ENCODE peak calls at places on chromosomes 2 and 18, in eight cellular contexts. A, L, C, G, U, Z, J and F are unnamed samples.

GRCh38 chr2:111668274-111668616 is 215.7 kb downstream of the ANAPC1 start:
- DNase-seq in L (no peak), J (no peak), Z (no peak), U (no peak), A (no peak), G (no peak), C (no peak), F (no peak)

GRCh38 chr2:8609357-8609804 is 72.5 kb upstream of the ID2 start:
- DNase-seq in G (no peak), U (no peak), L (no peak), A (no peak), Z (peak), C (no peak), J (no peak), F (no peak)

GRCh38 chr2:41329075-41329474 is 718.7 kb upstream of the PKDCC start:
- DNase-seq in L (no peak), A (no peak), C (no peak), G (no peak), Z (no peak), J (no peak), U (no peak), F (no peak)

GRCh38 chr2:173997269-173997668 is 32.1 kb upstream of the SP3 start:
- DNase-seq in G (no peak), Z (no peak), C (no peak), L (no peak), J (peak), U (no peak), A (peak), F (no peak)

GRCh38 chr18:70005580-70005979 is 57.9 kb upstream of the CD226 start:
- DNase-seq in C (no peak), U (no peak), L (no peak), A (no peak), G (no peak), J (no peak), Z (peak), F (no peak)

GRCh38 chr2:238879621-238880377 is 31.9 kb downstream of the TWIST2 start:
- DNase-seq in U (no peak), A (no peak), G (no peak), J (no peak), L (no peak), Z (no peak), C (no peak), F (no peak)

GRCh38 chr2:228048838-228049490 is 132.5 kb downstream of the SPHKAP start:
- DNase-seq in L (peak), Z (peak), G (peak), J (peak), C (peak), U (peak), A (no peak), F (no peak)

GRCh38 chr18:45423664-45424063 is 191.6 kb upstream of the SLC14A2 start:
- DNase-seq in U (no peak), Z (no peak), L (no peak), A (no peak), G (no peak), J (no peak), C (no peak), F (no peak)

GRCh38 chr2:149538138-149538833 is 49.3 kb downstream of the MMADHC start:
- DNase-seq in U (peak), G (no peak), Z (no peak), J (no peak), L (no peak), C (no peak), A (no peak), F (no peak)

GRCh38 chr2:16664052-16664731 is 1.4 kb downstream of the CYRIA start:
- DNase-seq in G (no peak), A (peak), Z (peak), L (no peak), J (peak), U (peak), C (peak), F (no peak)

GRCh38 chr2:30235859-30236535 is 4.7 kb downstream of the LBH start:
- DNase-seq in A (no peak), U (no peak), Z (no peak), L (no peak), G (no peak), C (no peak), J (no peak), F (no peak)

GRCh38 chr2:29766191-29766590 is 155.2 kb downstream of the ALK start:
- DNase-seq in J (no peak), U (peak), A (no peak), L (no peak), Z (no peak), G (peak), C (no peak), F (no peak)

GRCh38 chr2:60958800-60959199 is 58.7 kb upstream of the PEX13 start:
- DNase-seq in J (no peak), A (no peak), C (no peak), L (no peak), Z (peak), G (peak), U (peak), F (no peak)

GRCh38 chr18:46224181-46224775 is 120.1 kb downstream of the HAUS1 start:
- DNase-seq in G (no peak), J (no peak), Z (no peak), A (no peak), U (no peak), C (no peak), L (no peak), F (no peak)

GRCh38 chr18:12231986-12232385 is 22.2 kb upstream of the CIDEA start:
- DNase-seq in J (no peak), C (no peak), U (no peak), L (no peak), A (no peak), Z (no peak), G (no peak), F (no peak)

GRCh38 chr2:42300527-42300926 is 60.5 kb downstream of the COX7A2L start:
- DNase-seq in U (no peak), G (no peak), J (no peak), C (no peak), L (no peak), Z (no peak), A (no peak), F (no peak)

GRCh38 chr2:159608723-159609308 is 7.5 kb downstream of the BAZ2B start:
- DNase-seq in U (no peak), Z (no peak), G (no peak), L (no peak), J (no peak), A (no peak), C (no peak), F (no peak)

GRCh38 chr2:149611100-149611820 is 23.7 kb upstream of the MMADHC start:
- DNase-seq in C (no peak), J (no peak), U (no peak), G (no peak), A (no peak), Z (peak), L (no peak), F (no peak)

GRCh38 chr18:55672574-55673361 is 84.8 kb upstream of the TCF4 start:
- DNase-seq in A (no peak), C (no peak), Z (no peak), U (no peak), L (no peak), G (no peak), J (no peak), F (no peak)

GRCh38 chr2:225041871-225042799 is at the start of gene DOCK10:
- DNase-seq in C (peak), U (peak), Z (peak), A (peak), J (peak), L (no peak), G (no peak), F (peak)

GRCh38 chr2:41865263-41865662 is 182.6 kb upstream of the PKDCC start:
- DNase-seq in A (no peak), L (no peak), J (no peak), C (no peak), U (no peak), G (no peak), Z (no peak), F (no peak)

GRCh38 chr2:204026294-204026693 is 89.7 kb downstream of the ICOS start:
- DNase-seq in G (no peak), J (peak), L (no peak), Z (no peak), A (no peak), C (no peak), U (no peak), F (no peak)